ENCODE peak calls at places on chromosomes 13 and 19, in four cellular contexts. O, L, K and R are unnamed samples.

GRCh38 chr19:18712981-18713380 is 29.5 kb downstream of the CRTC1 start:
- DNase-seq in O (no peak), L (no peak), K (peak; percentile 68), R (no peak)

GRCh38 chr19:35846038-35846668 is 6.2 kb downstream of the NPHS1 start:
- DNase-seq in O (no peak), L (no peak), K (no peak), R (peak; percentile 58)

GRCh38 chr19:913080-913748 is at the start of gene R3HDM4:
- DNase-seq in K (peak; percentile 83), L (no peak), O (peak; percentile 78), R (peak; percentile 61)

GRCh38 chr19:44800461-44800860 is 8.4 kb upstream of the BCAM start:
- DNase-seq in O (peak; percentile 81), K (peak; percentile 91), L (peak; percentile 60), R (peak; percentile 97)

GRCh38 chr19:43316591-43317319 is 36.7 kb upstream of the CD177 start:
- DNase-seq in O (no peak), K (no peak), L (no peak), R (peak; percentile 66)

GRCh38 chr13:33383724-33384577 is 98.4 kb upstream of the STARD13 start:
- DNase-seq in K (no peak), O (no peak), L (no peak), R (no peak)

GRCh38 chr13:30079501-30079900 is 227.8 kb downstream of the KATNAL1 start:
- DNase-seq in L (no peak), K (no peak), O (no peak), R (no peak)

GRCh38 chr19:43662487-43662886 is 7.5 kb downstream of the PLAUR start:
- DNase-seq in O (no peak), L (no peak), K (peak; percentile 44), R (no peak)

GRCh38 chr19:14563989-14564650 is 7.7 kb downstream of the NDUFB7 start:
- DNase-seq in O (peak; percentile 56), K (no peak), L (peak; percentile 56), R (peak; percentile 79)

GRCh38 chr19:28472843-28473242 is 740.1 kb downstream of the UQCRFS1 start:
- DNase-seq in O (no peak), K (no peak), L (no peak), R (no peak)

GRCh38 chr19:33946535-33947323 is 150.1 kb downstream of the KCTD15 start:
- DNase-seq in K (no peak), O (no peak), L (no peak), R (no peak)

GRCh38 chr19:383922-384800 is 24.8 kb downstream of the C2CD4C start:
- DNase-seq in O (no peak), L (no peak), K (peak; percentile 64), R (no peak)

GRCh38 chr19:8458380-8458779 is 13.6 kb downstream of the HNRNPM start:
- DNase-seq in O (no peak), L (no peak), K (no peak), R (no peak)